ENCODE peak calls at places on chromosome X, in ten cellular contexts. T is GM13977, O is BE2C, S is NCI-H748 treated with DMSO at 0.1 percent for 48 hours, J is thyroid gland, R is stromal cell of bone marrow, H is LoVo, U is NCI-H345, V is NCI-H1105, M is iPS-NIHi11. B is an unnamed sample.

GRCh38 chrX:74924449-74925209 is 623 bp downstream of the NEXMIF start:
- DNase-seq in V (peak; percentile 56), S (peak; percentile 39), U (peak; percentile 63), J (peak; percentile 68), O (peak; percentile 47), H (no peak), T (peak; percentile 58), M (peak; percentile 52), R (no peak), B (no peak)

GRCh38 chrX:79630033-79631009 is 263.2 kb upstream of the ITM2A start:
- DNase-seq in H (no peak), O (no peak), T (no peak), R (no peak), U (no peak), S (no peak), V (no peak), J (peak; percentile 5), M (no peak), B (no peak)

GRCh38 chrX:153411988-153412574 is 809 bp downstream of the ZFP92 start:
- DNase-seq in M (no peak), O (no peak), V (peak; percentile 67), R (no peak), T (no peak), U (peak; percentile 47), H (no peak), J (no peak), S (peak; percentile 4), B (no peak)

GRCh38 chrX:12405306-12405705 is 267.0 kb downstream of the FRMPD4 start:
- DNase-seq in T (no peak), M (no peak), J (no peak), S (no peak), V (no peak), H (no peak), R (no peak), O (no peak), U (no peak), B (no peak)

GRCh38 chrX:52424658-52425057 is 55.8 kb downstream of the XAGE2 start:
- DNase-seq in O (no peak), R (peak; percentile 33), V (no peak), U (no peak), H (no peak), J (no peak), T (no peak), S (no peak), M (no peak), B (no peak)

GRCh38 chrX:54482839-54483593 is 13.0 kb downstream of the FGD1 start:
- DNase-seq in M (peak; percentile 18), H (no peak), U (no peak), V (no peak), S (no peak), R (no peak), O (peak; percentile 12), J (no peak), T (no peak), B (no peak)

GRCh38 chrX:72100051-72100755 is 31.5 kb downstream of the RTL5 start:
- DNase-seq in O (no peak), V (no peak), R (no peak), H (no peak), T (no peak), M (no peak), S (no peak), J (no peak), U (peak; percentile 20), B (no peak)

GRCh38 chrX:12390301-12390700 is 252.0 kb downstream of the FRMPD4 start:
- DNase-seq in M (no peak), H (no peak), R (peak; percentile 56), U (no peak), V (no peak), J (no peak), O (no peak), S (no peak), T (no peak), B (no peak)

B was measured in central memory CD8-positive, alpha-beta T cell.